ENCODE peak calls at places on chromosomes 16 and 17, in six cellular contexts. One of them, this sample, is unnamed.

GRCh38 chr17:39653662-39654331 is 11.4 kb upstream of the TCAP start:
- DNase-seq in neural crest cell: peak; percentile 72
- DNase-seq in left ventricle myocardium inferior: peak; percentile 61
- DNase-seq in fibroblast of the aortic adventitia: peak; percentile 36
- DNase-seq in lower leg skin: peak; percentile 92
- DNase-seq in lung: peak; percentile 75
- DNase-seq in this sample: peak; percentile 69

GRCh38 chr16:8581923-8582580 is 8.3 kb downstream of the TMEM114 start:
- DNase-seq in left ventricle myocardium inferior: no peak
- DNase-seq in lower leg skin: peak; percentile 82
- DNase-seq in neural crest cell: no peak
- DNase-seq in fibroblast of the aortic adventitia: no peak
- DNase-seq in lung: no peak
- DNase-seq in this sample: no peak

GRCh38 chr17:7839890-7840260 is 5.9 kb downstream of the KDM6B start:
- DNase-seq in lung: no peak
- DNase-seq in neural crest cell: no peak
- DNase-seq in fibroblast of the aortic adventitia: peak; percentile 60
- DNase-seq in lower leg skin: peak; percentile 76
- DNase-seq in left ventricle myocardium inferior: no peak
- DNase-seq in this sample: no peak

GRCh38 chr17:44581868-44582267 is 24.6 kb downstream of the FZD2 start:
- DNase-seq in neural crest cell: no peak
- DNase-seq in fibroblast of the aortic adventitia: no peak
- DNase-seq in lung: no peak
- DNase-seq in lower leg skin: no peak
- DNase-seq in left ventricle myocardium inferior: no peak
- DNase-seq in this sample: no peak

GRCh38 chr17:78937561-78937960 is 12.4 kb upstream of the TIMP2 start:
- DNase-seq in lung: no peak
- DNase-seq in left ventricle myocardium inferior: no peak
- DNase-seq in neural crest cell: no peak
- DNase-seq in fibroblast of the aortic adventitia: no peak
- DNase-seq in lower leg skin: no peak
- DNase-seq in this sample: no peak

GRCh38 chr16:4984174-4985000 is 26.3 kb downstream of the SEC14L5 start:
- DNase-seq in neural crest cell: no peak
- DNase-seq in left ventricle myocardium inferior: no peak
- DNase-seq in fibroblast of the aortic adventitia: no peak
- DNase-seq in lower leg skin: no peak
- DNase-seq in lung: no peak
- DNase-seq in this sample: no peak

GRCh38 chr17:1931759-1932579 is 93.2 kb downstream of the RTN4RL1 start:
- DNase-seq in neural crest cell: no peak
- DNase-seq in lung: no peak
- DNase-seq in lower leg skin: no peak
- DNase-seq in fibroblast of the aortic adventitia: peak; percentile 16
- DNase-seq in left ventricle myocardium inferior: peak; percentile 40
- DNase-seq in this sample: peak; percentile 64

GRCh38 chr17:8729860-8730259 is 14.8 kb downstream of the CCDC42 start:
- DNase-seq in lung: no peak
- DNase-seq in neural crest cell: no peak
- DNase-seq in lower leg skin: no peak
- DNase-seq in left ventricle myocardium inferior: no peak
- DNase-seq in fibroblast of the aortic adventitia: no peak
- DNase-seq in this sample: no peak

GRCh38 chr16:85570735-85571562 is 42.2 kb upstream of the GSE1 start:
- DNase-seq in neural crest cell: no peak
- DNase-seq in left ventricle myocardium inferior: peak; percentile 57
- DNase-seq in lung: peak; percentile 66
- DNase-seq in lower leg skin: no peak
- DNase-seq in fibroblast of the aortic adventitia: no peak
- DNase-seq in this sample: no peak

GRCh38 chr16:49058382-49058781 is 223.3 kb downstream of the CBLN1 start:
- DNase-seq in neural crest cell: no peak
- DNase-seq in lung: no peak
- DNase-seq in fibroblast of the aortic adventitia: no peak
- DNase-seq in lower leg skin: no peak
- DNase-seq in left ventricle myocardium inferior: no peak
- DNase-seq in this sample: no peak

GRCh38 chr16:67571981-67572431 is 9.7 kb downstream of the CTCF start:
- DNase-seq in lung: no peak
- DNase-seq in left ventricle myocardium inferior: no peak
- DNase-seq in lower leg skin: no peak
- DNase-seq in neural crest cell: no peak
- DNase-seq in fibroblast of the aortic adventitia: peak; percentile 82
- DNase-seq in this sample: no peak

GRCh38 chr17:31329221-31329620 is 7.8 kb upstream of the EVI2A start:
- DNase-seq in neural crest cell: no peak
- DNase-seq in lower leg skin: no peak
- DNase-seq in fibroblast of the aortic adventitia: no peak
- DNase-seq in left ventricle myocardium inferior: no peak
- DNase-seq in lung: no peak
- DNase-seq in this sample: no peak

GRCh38 chr16:70703041-70703834 is 17.4 kb upstream of the MTSS2 start:
- DNase-seq in lung: no peak
- DNase-seq in lower leg skin: peak; percentile 95
- DNase-seq in neural crest cell: peak; percentile 40
- DNase-seq in fibroblast of the aortic adventitia: peak; percentile 76
- DNase-seq in left ventricle myocardium inferior: peak; percentile 52
- DNase-seq in this sample: no peak

GRCh38 chr17:20983359-20983637 is 59.5 kb downstream of the USP22 start:
- DNase-seq in lung: no peak
- DNase-seq in fibroblast of the aortic adventitia: no peak
- DNase-seq in neural crest cell: no peak
- DNase-seq in lower leg skin: no peak
- DNase-seq in left ventricle myocardium inferior: no peak
- DNase-seq in this sample: no peak

GRCh38 chr16:81618661-81619060 is 160.4 kb upstream of the PLCG2 start:
- DNase-seq in left ventricle myocardium inferior: no peak
- DNase-seq in neural crest cell: no peak
- DNase-seq in fibroblast of the aortic adventitia: no peak
- DNase-seq in lower leg skin: no peak
- DNase-seq in lung: no peak
- DNase-seq in this sample: no peak

GRCh38 chr17:40452074-40452787 is 9.0 kb downstream of the IGFBP4 start:
- DNase-seq in lower leg skin: no peak
- DNase-seq in fibroblast of the aortic adventitia: peak; percentile 98
- DNase-seq in left ventricle myocardium inferior: no peak
- DNase-seq in lung: no peak
- DNase-seq in neural crest cell: no peak
- DNase-seq in this sample: no peak

GRCh38 chr17:29283496-29283895 is 10.5 kb downstream of the NUFIP2 start:
- DNase-seq in neural crest cell: no peak
- DNase-seq in lung: no peak
- DNase-seq in fibroblast of the aortic adventitia: peak; percentile 41
- DNase-seq in left ventricle myocardium inferior: no peak
- DNase-seq in lower leg skin: no peak
- DNase-seq in this sample: no peak
- TF ChIP-seq CTCF in neural crest cell: peak; percentile 33
- TF ChIP-seq CTCF in lung: no peak
- TF ChIP-seq CTCF in fibroblast of the aortic adventitia: peak; percentile 33
- TF ChIP-seq CTCF in left ventricle myocardium inferior: no peak
- TF ChIP-seq CTCF in lower leg skin: no peak
- TF ChIP-seq CTCF in this sample: no peak

DNA sequence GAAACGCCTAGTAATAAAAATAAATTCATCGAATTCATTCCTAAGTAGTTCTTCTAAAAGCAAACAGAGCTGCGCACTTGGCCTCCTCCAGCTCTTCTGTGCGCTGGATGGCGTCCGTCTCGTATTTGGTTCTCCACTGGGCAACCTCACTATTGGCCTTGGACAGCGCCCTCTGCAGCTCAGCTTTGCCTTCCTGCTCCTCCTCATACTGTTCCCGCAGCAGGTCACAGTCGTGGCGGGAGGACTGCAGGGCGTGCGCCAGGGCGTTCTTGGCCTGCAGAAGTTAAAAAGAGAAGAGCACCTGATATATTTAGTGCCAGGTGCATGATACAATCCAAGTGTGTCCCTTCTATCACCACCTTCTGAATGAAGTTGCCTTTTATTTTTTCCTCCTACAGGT is 21.8 kb downstream of the MYH3 start:
- DNase-seq in lower leg skin: no peak
- DNase-seq in left ventricle myocardium inferior: no peak
- DNase-seq in lung: no peak
- DNase-seq in neural crest cell: no peak
- DNase-seq in fibroblast of the aortic adventitia: no peak
- DNase-seq in this sample: no peak
- TF ChIP-seq CTCF in lower leg skin: no peak
- TF ChIP-seq CTCF in left ventricle myocardium inferior: no peak
- TF ChIP-seq CTCF in lung: no peak
- TF ChIP-seq CTCF in neural crest cell: no peak
- TF ChIP-seq CTCF in fibroblast of the aortic adventitia: no peak
- TF ChIP-seq CTCF in this sample: no peak

GRCh38 chr17:74865504-74866197 is 6.0 kb upstream of the GRIN2C start:
- DNase-seq in neural crest cell: no peak
- DNase-seq in lung: no peak
- DNase-seq in fibroblast of the aortic adventitia: no peak
- DNase-seq in left ventricle myocardium inferior: no peak
- DNase-seq in lower leg skin: no peak
- DNase-seq in this sample: no peak
- TF ChIP-seq CTCF in neural crest cell: no peak
- TF ChIP-seq CTCF in lung: no peak
- TF ChIP-seq CTCF in fibroblast of the aortic adventitia: no peak
- TF ChIP-seq CTCF in left ventricle myocardium inferior: no peak
- TF ChIP-seq CTCF in lower leg skin: no peak
- TF ChIP-seq CTCF in this sample: no peak

GRCh38 chr16:87418644-87419043 is 26.5 kb downstream of the MAP1LC3B start:
- DNase-seq in fibroblast of the aortic adventitia: no peak
- DNase-seq in lower leg skin: peak; percentile 21
- DNase-seq in lung: no peak
- DNase-seq in neural crest cell: no peak
- DNase-seq in left ventricle myocardium inferior: no peak
- DNase-seq in this sample: peak; percentile 37

GRCh38 chr16:87417511-87417910 is 25.4 kb downstream of the MAP1LC3B start:
- DNase-seq in fibroblast of the aortic adventitia: no peak
- DNase-seq in lung: no peak
- DNase-seq in neural crest cell: no peak
- DNase-seq in lower leg skin: peak; percentile 85
- DNase-seq in left ventricle myocardium inferior: peak; percentile 10
- DNase-seq in this sample: no peak

GRCh38 chr16:87415441-87415840 is 23.3 kb downstream of the MAP1LC3B start:
- DNase-seq in neural crest cell: no peak
- DNase-seq in left ventricle myocardium inferior: peak; percentile 5
- DNase-seq in fibroblast of the aortic adventitia: no peak
- DNase-seq in lower leg skin: peak; percentile 50
- DNase-seq in lung: no peak
- DNase-seq in this sample: no peak

GRCh38 chr16:87418216-87418615 is 26.1 kb downstream of the MAP1LC3B start:
- DNase-seq in lung: no peak
- DNase-seq in lower leg skin: peak; percentile 74
- DNase-seq in fibroblast of the aortic adventitia: no peak
- DNase-seq in left ventricle myocardium inferior: peak; percentile 1
- DNase-seq in neural crest cell: no peak
- DNase-seq in this sample: no peak

DNA sequence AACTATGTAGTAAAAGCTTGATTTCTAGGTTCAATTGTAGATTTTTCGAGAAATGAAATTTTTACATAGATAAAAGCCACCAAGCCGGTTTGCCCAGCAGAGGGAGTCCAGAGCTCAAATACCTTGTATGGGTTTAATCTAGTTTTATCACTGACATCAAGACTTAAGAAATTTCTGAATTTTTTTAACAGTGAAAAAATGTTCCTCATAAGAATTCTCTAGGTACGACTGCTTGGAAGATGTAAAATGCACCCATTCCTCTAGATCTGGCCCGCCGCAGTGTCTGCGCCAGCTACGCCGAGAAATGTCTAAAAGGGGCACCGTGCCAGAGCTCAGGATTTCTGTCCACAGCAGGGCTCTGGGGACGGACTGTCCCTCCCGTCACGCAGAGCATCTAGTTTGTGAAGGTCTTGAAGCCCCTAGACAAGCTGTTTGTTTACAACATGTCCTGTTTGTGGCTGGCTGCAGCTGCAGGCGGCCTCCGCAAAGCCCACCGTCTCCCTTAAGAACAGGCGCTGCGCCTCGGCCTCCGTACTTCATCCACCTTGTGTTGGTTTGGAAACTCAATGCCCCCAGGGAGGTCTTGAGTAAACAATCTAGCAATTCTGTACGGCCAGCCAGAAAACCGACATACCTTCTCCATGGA is 24.8 kb downstream of the MAP1LC3B start:
- DNase-seq in lower leg skin: peak; percentile 81
- DNase-seq in neural crest cell: no peak
- DNase-seq in left ventricle myocardium inferior: peak; percentile 25
- DNase-seq in fibroblast of the aortic adventitia: peak; percentile 81
- DNase-seq in lung: no peak
- DNase-seq in this sample: no peak
- TF ChIP-seq CTCF in lower leg skin: no peak
- TF ChIP-seq CTCF in neural crest cell: peak; percentile 72
- TF ChIP-seq CTCF in left ventricle myocardium inferior: peak; percentile 73
- TF ChIP-seq CTCF in fibroblast of the aortic adventitia: peak; percentile 76
- TF ChIP-seq CTCF in lung: peak; percentile 13
- TF ChIP-seq CTCF in this sample: peak; percentile 46

GRCh38 chr16:73565263-73565662 is 517.3 kb upstream of the ZFHX3 start:
- DNase-seq in neural crest cell: no peak
- DNase-seq in left ventricle myocardium inferior: no peak
- DNase-seq in lung: no peak
- DNase-seq in fibroblast of the aortic adventitia: no peak
- DNase-seq in lower leg skin: no peak
- DNase-seq in this sample: peak; percentile 24
- TF ChIP-seq CTCF in neural crest cell: peak; percentile 55
- TF ChIP-seq CTCF in left ventricle myocardium inferior: peak; percentile 36
- TF ChIP-seq CTCF in lung: no peak
- TF ChIP-seq CTCF in fibroblast of the aortic adventitia: no peak
- TF ChIP-seq CTCF in lower leg skin: no peak
- TF ChIP-seq CTCF in this sample: peak; percentile 66

GRCh38 chr17:37570527-37571093 is 38.6 kb downstream of the SYNRG start:
- DNase-seq in lower leg skin: no peak
- DNase-seq in lung: peak; percentile 39
- DNase-seq in neural crest cell: peak; percentile 9
- DNase-seq in left ventricle myocardium inferior: peak; percentile 25
- DNase-seq in fibroblast of the aortic adventitia: peak; percentile 27
- DNase-seq in this sample: peak; percentile 71
- TF ChIP-seq CTCF in lower leg skin: no peak
- TF ChIP-seq CTCF in lung: no peak
- TF ChIP-seq CTCF in neural crest cell: peak; percentile 61
- TF ChIP-seq CTCF in left ventricle myocardium inferior: peak; percentile 65
- TF ChIP-seq CTCF in fibroblast of the aortic adventitia: peak; percentile 50
- TF ChIP-seq CTCF in this sample: peak; percentile 40